ENCODE peak calls at places on chromosomes 7 and 10, in seven cellular contexts. Q is spleen, X is heart left ventricle, V is H7, G is AG09309, R is skeletal muscle cell, F is BE2C. O is an unnamed sample.

GRCh38 chr10:69902835-69903535 is 101.3 kb downstream of the COL13A1 start:
- DNase-seq in Q (no peak), X (no peak), V (no peak), G (no peak), R (no peak), F (no peak), O (no peak)

GRCh38 chr10:118107040-118107439 is 60.3 kb upstream of the RAB11FIP2 start:
- DNase-seq in Q (no peak), X (no peak), V (no peak), G (no peak), R (no peak), F (no peak), O (no peak)

GRCh38 chr10:31549936-31550335 is 230.9 kb downstream of the ZEB1 start:
- DNase-seq in Q (no peak), X (no peak), V (no peak), G (peak), R (no peak), F (no peak), O (no peak)

GRCh38 chr10:49081532-49082275 is 33.6 kb downstream of the VSTM4 start:
- DNase-seq in Q (no peak), X (no peak), V (peak), G (no peak), R (no peak), F (no peak), O (no peak)

GRCh38 chr7:139720705-139721231 is 57.0 kb downstream of the HIPK2 start:
- DNase-seq in Q (no peak), X (no peak), V (no peak), G (peak), R (peak), F (no peak), O (no peak)

GRCh38 chr10:81725851-81726250 is 149.1 kb upstream of the NRG3 start:
- DNase-seq in Q (no peak), X (no peak), V (no peak), G (no peak), R (no peak), F (no peak), O (no peak)

GRCh38 chr10:114520453-114520852 is 116.2 kb upstream of the AFAP1L2 start:
- DNase-seq in Q (no peak), X (no peak), V (no peak), G (peak), R (peak), F (no peak), O (peak)

GRCh38 chr7:135334830-135335543 is 101.3 kb downstream of the STRA8 start:
- DNase-seq in Q (no peak), X (no peak), V (no peak), G (no peak), R (no peak), F (no peak), O (no peak)

GRCh38 chr10:5360318-5360915 is 4.3 kb upstream of the UCN3 start:
- DNase-seq in Q (no peak), X (no peak), V (no peak), G (no peak), R (no peak), F (no peak), O (no peak)

GRCh38 chr10:132198068-132198370 is 11.3 kb downstream of the DPYSL4 start:
- DNase-seq in Q (no peak), X (no peak), V (no peak), G (no peak), R (no peak), F (no peak), O (no peak)

GRCh38 chr7:151088019-151088855 is 2.0 kb downstream of the AGAP3 start:
- DNase-seq in Q (no peak), X (no peak), V (peak), G (no peak), R (no peak), F (no peak), O (no peak)

GRCh38 chr10:59007307-59008025 is 169.0 kb upstream of the PHYHIPL start:
- DNase-seq in Q (no peak), X (no peak), V (no peak), G (no peak), R (no peak), F (no peak), O (no peak)

GRCh38 chr7:3807825-3808224 is 506.8 kb downstream of the SDK1 start:
- DNase-seq in Q (no peak), X (no peak), V (no peak), G (no peak), R (no peak), F (no peak), O (no peak)

GRCh38 chr10:29355436-29355991 is 66.6 kb downstream of the LYZL1 start:
- DNase-seq in Q (no peak), X (no peak), V (no peak), G (no peak), R (no peak), F (no peak), O (no peak)

GRCh38 chr10:28442375-28442774 is 90.5 kb upstream of the WAC start:
- DNase-seq in Q (no peak), X (no peak), V (no peak), G (no peak), R (no peak), F (no peak), O (no peak)

GRCh38 chr10:14588084-14588937 is 186.4 kb downstream of the FAM107B start:
- DNase-seq in Q (no peak), X (no peak), V (no peak), G (peak), R (peak), F (no peak), O (no peak)

GRCh38 chr7:101952355-101953247 is 135.2 kb downstream of the CUX1 start:
- DNase-seq in Q (no peak), X (no peak), V (no peak), G (peak), R (peak), F (no peak), O (no peak)

GRCh38 chr10:79065853-79066252 is 2.9 kb upstream of the ZMIZ1 start:
- DNase-seq in Q (peak), X (peak), V (no peak), G (no peak), R (no peak), F (no peak), O (no peak)

GRCh38 chr10:98576096-98576495 is 129.4 kb upstream of the HPS1 start:
- DNase-seq in Q (no peak), X (no peak), V (no peak), G (no peak), R (no peak), F (no peak), O (no peak)

GRCh38 chr10:34339816-34340553 is 475.1 kb downstream of the PARD3 start:
- DNase-seq in Q (no peak), X (no peak), V (no peak), G (no peak), R (no peak), F (no peak), O (no peak)

GRCh38 chr10:44419790-44420549 is 35.1 kb upstream of the CXCL12 start:
- DNase-seq in Q (no peak), X (no peak), V (no peak), G (no peak), R (no peak), F (no peak), O (no peak)

GRCh38 chr7:6272481-6273323 is at the start of gene CYTH3:
- DNase-seq in Q (peak), X (peak), V (peak), G (no peak), R (peak), F (peak), O (peak)

GRCh38 chr7:7681191-7681935 is 37.0 kb downstream of the RPA3 start:
- DNase-seq in Q (no peak), X (no peak), V (no peak), G (peak), R (peak), F (peak), O (peak)

GRCh38 chr10:132878730-132879407 is 63.5 kb downstream of the CFAP46 start:
- DNase-seq in Q (peak), X (peak), V (peak), G (no peak), R (no peak), F (no peak), O (no peak)

GRCh38 chr7:50976064-50976463 is 193.4 kb upstream of the GRB10 start:
- DNase-seq in Q (no peak), X (no peak), V (no peak), G (no peak), R (no peak), F (no peak), O (no peak)

GRCh38 chr7:130400120-130400572 is 19.9 kb downstream of the CPA1 start:
- DNase-seq in Q (no peak), X (no peak), V (no peak), G (peak), R (no peak), F (no peak), O (no peak)

GRCh38 chr10:110169586-110169985 is 37.8 kb upstream of the MXI1 start:
- DNase-seq in Q (no peak), X (no peak), V (no peak), G (no peak), R (no peak), F (no peak), O (no peak)

GRCh38 chr7:27115161-27116018 is 12.9 kb upstream of the HOXA2 start:
- DNase-seq in Q (no peak), X (no peak), V (peak), G (no peak), R (no peak), F (no peak), O (peak)

GRCh38 chr7:27116962-27117686 is 13.4 kb downstream of the HOXA4 start:
- DNase-seq in Q (no peak), X (no peak), V (no peak), G (no peak), R (no peak), F (no peak), O (no peak)

GRCh38 chr7:27116521-27116946 is 14.0 kb downstream of the HOXA4 start:
- DNase-seq in Q (no peak), X (no peak), V (no peak), G (no peak), R (no peak), F (no peak), O (no peak)

GRCh38 chr7:27113991-27114866 is 11.7 kb upstream of the HOXA2 start:
- DNase-seq in Q (no peak), X (no peak), V (peak), G (no peak), R (no peak), F (no peak), O (no peak)

GRCh38 chr7:27116019-27116411 is 13.5 kb upstream of the HOXA2 start:
- DNase-seq in Q (no peak), X (no peak), V (no peak), G (no peak), R (no peak), F (no peak), O (no peak)
- H3K4me3 ChIP-seq in Q (no peak), X (no peak), V (no peak), G (no peak), R (no peak), F (no peak), O (no peak)

DNA sequence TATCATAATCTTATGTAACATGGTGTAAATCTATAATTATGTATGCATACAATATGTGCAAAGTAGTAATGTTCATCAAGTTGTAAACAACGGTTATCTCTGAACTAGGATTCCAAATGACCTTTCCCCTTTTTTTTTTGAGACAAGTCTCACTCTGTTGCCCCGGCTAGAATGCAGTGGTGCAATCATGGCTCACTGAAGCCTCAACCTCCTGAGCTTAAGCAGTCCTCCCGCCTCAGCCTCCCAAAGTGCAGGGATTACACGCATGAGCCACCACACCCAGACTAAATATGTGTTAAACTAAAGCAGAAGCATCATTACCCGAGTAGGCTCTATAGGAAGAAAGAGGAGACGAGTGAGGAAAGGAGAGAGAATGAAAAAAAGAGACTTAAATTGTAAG is 7.8 kb upstream of the KMT2C start:
- DNase-seq in Q (no peak), X (no peak), V (no peak), G (no peak), R (no peak), F (no peak), O (no peak)
- H3K4me3 ChIP-seq in Q (no peak), X (no peak), V (no peak), G (no peak), R (no peak), F (no peak), O (no peak)

GRCh38 chr7:130222-130572 is 62.2 kb upstream of the FAM20C start:
- DNase-seq in Q (no peak), X (no peak), V (no peak), G (no peak), R (no peak), F (no peak), O (no peak)
- H3K4me3 ChIP-seq in Q (no peak), X (peak), V (no peak), G (no peak), R (no peak), F (no peak), O (no peak)

GRCh38 chr10:86957471-86958108 is at the start of gene MMRN2:
- DNase-seq in Q (peak), X (peak), V (peak), G (no peak), R (no peak), F (no peak), O (no peak)
- H3K4me3 ChIP-seq in Q (peak), X (peak), V (no peak), G (no peak), R (no peak), F (no peak), O (no peak)

GRCh38 chr7:1321411-1322239 is 89.0 kb downstream of the UNCX start:
- DNase-seq in Q (peak), X (peak), V (peak), G (no peak), R (no peak), F (no peak), O (no peak)

GRCh38 chr7:1323178-1324027 is 90.7 kb downstream of the UNCX start:
- DNase-seq in Q (peak), X (peak), V (peak), G (no peak), R (no peak), F (no peak), O (no peak)

GRCh38 chr7:1318661-1319060 is 86.0 kb downstream of the UNCX start:
- DNase-seq in Q (peak), X (no peak), V (peak), G (no peak), R (no peak), F (no peak), O (no peak)

GRCh38 chr7:1322240-1323110 is 89.8 kb downstream of the UNCX start:
- DNase-seq in Q (peak), X (peak), V (peak), G (no peak), R (no peak), F (no peak), O (no peak)

DNA sequence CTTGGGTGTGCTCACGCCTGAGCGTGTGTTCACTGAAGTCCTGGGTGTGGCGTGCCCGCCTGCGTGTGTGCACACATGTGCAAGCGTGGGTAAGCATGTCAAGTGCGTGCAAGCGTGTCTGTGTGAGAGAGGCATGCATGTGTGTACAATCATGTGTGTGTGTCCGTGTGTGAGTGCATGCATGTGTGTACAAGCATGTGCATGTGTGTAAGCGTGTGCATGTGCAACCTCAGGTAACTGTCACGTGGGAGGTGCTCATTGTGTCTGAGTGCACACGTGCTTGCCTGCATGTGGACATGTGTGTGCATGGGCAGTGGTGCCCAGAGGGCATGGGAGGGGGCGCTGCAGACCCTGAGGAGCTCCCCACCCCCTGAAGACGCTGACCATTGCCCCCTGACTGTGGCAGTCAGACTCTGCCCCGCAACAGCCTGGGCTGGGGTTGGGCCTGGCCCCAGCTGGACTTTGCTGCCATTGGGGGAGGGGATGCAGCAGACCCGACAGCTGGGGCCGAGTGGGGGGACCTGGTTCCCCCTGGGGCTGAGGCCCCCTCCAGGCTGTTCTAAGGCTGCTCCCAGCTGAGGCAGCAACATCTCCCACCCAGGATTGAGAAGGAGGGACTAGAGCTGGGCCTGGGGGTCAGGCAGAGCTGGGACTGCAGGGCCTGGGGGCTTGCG is 88.1 kb downstream of the UNCX start:
- DNase-seq in Q (peak), X (peak), V (peak), G (no peak), R (no peak), F (no peak), O (no peak)
- H3K4me3 ChIP-seq in Q (no peak), X (no peak), V (no peak), G (no peak), R (no peak), F (no peak), O (no peak)

GRCh38 chr10:80459047-80459865 is 5.1 kb downstream of the TSPAN14 start:
- DNase-seq in Q (peak), X (peak), V (no peak), G (peak), R (no peak), F (peak), O (peak)

GRCh38 chr10:80458638-80459037 is 4.5 kb downstream of the TSPAN14 start:
- DNase-seq in Q (no peak), X (no peak), V (no peak), G (no peak), R (no peak), F (no peak), O (no peak)

GRCh38 chr10:80461208-80462183 is 7.4 kb downstream of the TSPAN14 start:
- DNase-seq in Q (no peak), X (no peak), V (no peak), G (no peak), R (no peak), F (no peak), O (no peak)

GRCh38 chr10:80462277-80462985 is 8.3 kb downstream of the TSPAN14 start:
- DNase-seq in Q (no peak), X (no peak), V (no peak), G (no peak), R (no peak), F (no peak), O (no peak)

DNA sequence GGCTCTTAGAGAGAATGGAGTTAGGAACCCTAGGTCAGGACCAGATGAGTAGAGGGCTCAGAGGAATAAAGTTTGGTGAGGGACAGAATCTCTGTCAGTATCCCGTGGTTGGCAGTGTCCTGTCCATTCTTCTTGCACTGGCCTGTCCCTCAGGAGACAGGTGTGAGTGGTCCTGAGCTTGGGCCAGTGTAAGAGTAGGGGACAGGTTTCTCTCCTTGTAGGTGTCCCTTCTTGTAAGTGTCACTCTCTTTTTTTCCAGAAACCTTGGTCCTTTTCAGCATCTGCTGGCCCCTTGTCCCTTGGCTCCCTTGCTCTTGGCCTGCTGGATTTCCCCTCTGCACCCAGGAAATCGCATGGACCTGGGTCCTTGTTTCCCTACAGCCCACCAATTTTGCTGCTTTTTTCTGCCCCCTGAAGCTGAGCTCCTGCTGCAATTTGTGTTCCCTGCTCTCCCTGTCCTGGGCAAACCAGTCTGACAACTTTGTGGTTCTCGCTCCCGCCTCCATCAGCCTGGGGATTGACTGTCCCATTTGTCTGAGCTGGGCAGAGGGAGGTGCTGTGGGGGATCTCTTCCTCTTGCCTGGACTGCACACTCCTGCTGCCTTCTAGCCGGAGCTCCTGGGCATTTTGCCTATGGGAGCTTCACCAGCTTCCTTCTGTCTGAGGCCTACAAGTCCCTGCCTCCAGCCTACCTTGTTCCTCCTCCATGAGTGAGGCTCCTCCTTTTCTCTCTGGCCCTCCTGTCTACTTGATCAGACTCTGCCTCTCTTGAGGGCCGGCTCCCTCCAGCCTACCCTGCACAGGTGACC is 6.5 kb downstream of the TSPAN14 start:
- DNase-seq in Q (no peak), X (no peak), V (peak), G (no peak), R (no peak), F (no peak), O (no peak)
- H3K4me3 ChIP-seq in Q (no peak), X (no peak), V (no peak), G (no peak), R (no peak), F (no peak), O (no peak)

GRCh38 chr10:8061274-8062211 is 7.1 kb downstream of the GATA3 start:
- DNase-seq in Q (no peak), X (no peak), V (peak), G (no peak), R (no peak), F (no peak), O (no peak)
- H3K4me3 ChIP-seq in Q (no peak), X (no peak), V (no peak), G (no peak), R (no peak), F (peak), O (no peak)

DNA sequence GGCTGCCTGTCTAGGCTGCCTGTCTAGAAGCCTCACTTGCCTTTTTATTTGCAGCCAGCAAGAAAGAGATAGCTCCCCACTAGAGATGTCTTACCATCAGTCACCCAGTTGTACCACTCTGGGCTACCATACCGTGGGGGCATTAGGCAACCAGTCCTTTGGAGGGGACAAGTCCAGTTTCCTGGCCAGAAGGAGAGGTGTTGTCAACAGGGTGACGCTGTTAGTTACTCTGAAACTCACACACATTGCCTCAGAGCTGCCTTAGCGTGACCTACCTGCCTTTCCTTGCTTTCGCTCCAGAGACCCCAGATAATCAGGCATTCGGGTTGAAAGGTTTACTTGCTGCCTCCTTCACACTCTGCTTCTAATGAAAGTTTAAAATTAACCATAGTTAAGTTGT is 155.4 kb downstream of the CELF2 start:
- DNase-seq in Q (no peak), X (no peak), V (no peak), G (no peak), R (no peak), F (no peak), O (no peak)
- H3K4me3 ChIP-seq in Q (peak), X (no peak), V (no peak), G (no peak), R (no peak), F (no peak), O (no peak)

GRCh38 chr10:6578221-6579192 is 1.6 kb downstream of the PRKCQ start:
- DNase-seq in Q (no peak), X (no peak), V (no peak), G (no peak), R (no peak), F (no peak), O (no peak)
- H3K4me3 ChIP-seq in Q (peak), X (no peak), V (peak), G (no peak), R (no peak), F (no peak), O (no peak)

O was measured in HAP-1.